ENCODE peak calls at places on chromosomes 7 and 10, in six cellular contexts. N, R, J, Y, V and S are unnamed samples.

GRCh38 chr10:79202188-79203013 is 133.6 kb downstream of the ZMIZ1 start:
- DNase-seq in Y (no peak), J (peak; percentile 27), N (no peak), V (peak; percentile 49), R (peak; percentile 44), S (peak; percentile 45)

GRCh38 chr7:84997626-84998025 is 189.2 kb downstream of the SEMA3D start:
- DNase-seq in R (no peak), J (no peak), Y (no peak), N (no peak), V (no peak), S (no peak)

GRCh38 chr7:80134105-80134535 is 511 bp upstream of the GNAI1 start:
- DNase-seq in N (peak; percentile 67), V (no peak), J (no peak), Y (no peak), R (no peak), S (no peak)

GRCh38 chr10:34480345-34480744 is 334.8 kb downstream of the PARD3 start:
- DNase-seq in R (no peak), J (no peak), V (no peak), N (no peak), Y (no peak), S (no peak)

GRCh38 chr7:8217200-8218068 is 44.5 kb downstream of the ICA1 start:
- DNase-seq in N (peak; percentile 38), R (peak; percentile 84), Y (no peak), V (no peak), J (peak; percentile 79), S (peak; percentile 72)

GRCh38 chr10:33801705-33802104 is 467.2 kb upstream of the NRP1 start:
- DNase-seq in V (no peak), R (peak; percentile 25), N (peak; percentile 46), Y (no peak), J (peak; percentile 29), S (no peak)

GRCh38 chr10:100020161-100020882 is 10.6 kb upstream of the DNMBP start:
- DNase-seq in N (no peak), V (no peak), R (no peak), Y (no peak), J (no peak), S (no peak)

GRCh38 chr10:48215148-48215982 is 59.1 kb downstream of the FRMPD2 start:
- DNase-seq in N (no peak), V (peak; percentile 26), Y (no peak), J (peak; percentile 31), R (peak; percentile 55), S (peak; percentile 22)

GRCh38 chr7:13988765-13989137 is 715 bp downstream of the ETV1 start:
- DNase-seq in Y (no peak), N (peak; percentile 23), V (no peak), R (peak; percentile 31), J (peak; percentile 71), S (peak; percentile 3)

GRCh38 chr10:58081353-58081752 is 186.3 kb downstream of the IPMK start:
- DNase-seq in N (peak; percentile 10), R (peak; percentile 3), V (no peak), Y (no peak), J (peak; percentile 16), S (no peak)

GRCh38 chr7:153193144-153193595 is 433.6 kb downstream of the ACTR3B start:
- DNase-seq in J (no peak), Y (no peak), R (no peak), N (no peak), V (peak; percentile 24), S (no peak)

GRCh38 chr7:46835556-46835955 is 746.4 kb downstream of the TNS3 start:
- DNase-seq in R (peak; percentile 4), Y (no peak), V (no peak), N (peak; percentile 49), J (no peak), S (no peak)

GRCh38 chr10:17113889-17114288 is 15.7 kb downstream of the CUBN start:
- DNase-seq in V (no peak), R (peak; percentile 59), Y (peak; percentile 55), J (peak; percentile 29), N (peak; percentile 30), S (peak; percentile 80)

GRCh38 chr7:96388620-96389383 is 66.9 kb upstream of the SLC25A13 start:
- DNase-seq in R (peak; percentile 78), N (peak; percentile 81), V (no peak), Y (no peak), J (peak; percentile 80), S (peak; percentile 73)

GRCh38 chr10:45420453-45421192 is 46.6 kb downstream of the ALOX5 start:
- DNase-seq in V (peak; percentile 79), R (peak; percentile 84), N (peak; percentile 51), Y (peak; percentile 83), J (peak; percentile 70), S (peak; percentile 46)

GRCh38 chr10:92290837-92291609 is at the start of the genes CPEB3 and MARCHF5:
- DNase-seq in V (peak; percentile 96), N (peak; percentile 92), J (peak; percentile 97), R (peak; percentile 98), Y (peak; percentile 96), S (peak; percentile 96)
- TF ChIP-seq CTCF in V (peak; percentile 58), N (peak; percentile 40), J (peak; percentile 63), R (peak; percentile 58), Y (peak; percentile 78), S (peak; percentile 63)

DNA sequence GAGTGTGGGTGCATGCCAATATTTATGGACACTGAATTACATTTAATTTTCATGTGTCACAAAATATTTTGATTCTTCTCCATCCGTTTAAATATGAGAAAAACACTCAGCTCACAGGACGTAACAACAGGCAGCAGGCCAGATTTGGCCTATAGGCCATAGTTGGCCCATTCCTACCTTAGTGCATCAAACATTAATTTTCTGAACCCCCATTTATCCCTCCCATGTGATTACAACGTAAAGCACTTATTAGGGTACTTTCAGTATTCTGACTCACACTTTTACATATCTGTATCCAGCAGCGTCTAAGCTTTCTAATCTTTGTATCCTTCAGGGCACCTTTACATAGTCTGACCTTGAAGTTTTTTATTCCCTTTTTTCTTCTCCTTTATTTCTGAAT is 4.0 kb downstream of the IDI1 start:
- DNase-seq in V (no peak), J (no peak), Y (no peak), N (no peak), R (no peak), S (no peak)
- H3K4me3 ChIP-seq in V (no peak overlapping the region), J (no peak overlapping the region), Y (peak overlapping the region; percentile 47), N (no peak overlapping the region), R (peak overlapping the region; percentile 6), S (no peak overlapping the region)

DNA sequence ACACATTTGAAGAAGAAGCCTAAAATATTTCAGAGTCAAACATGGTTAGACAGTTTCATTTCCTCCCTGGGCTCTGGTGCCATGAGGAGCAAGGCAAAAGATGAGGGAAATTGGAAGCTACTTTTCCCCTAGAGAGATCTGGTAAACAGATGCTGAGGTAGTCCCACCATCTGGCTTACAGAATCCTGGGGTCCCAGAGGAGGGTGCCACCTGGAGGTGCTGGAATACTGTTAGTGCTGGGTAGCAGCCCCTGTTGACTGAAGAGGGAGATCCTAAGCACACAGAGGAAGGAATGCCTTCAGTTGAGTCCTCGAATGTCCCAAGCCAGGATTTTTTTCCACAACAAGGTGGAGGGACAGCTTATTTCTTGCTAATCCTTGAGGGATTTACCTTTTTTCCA is 160.1 kb downstream of the FZD1 start:
- DNase-seq in Y (no peak), R (no peak), J (no peak), N (no peak), V (no peak), S (no peak)
- TF ChIP-seq CTCF in Y (no peak), R (no peak), J (no peak), N (no peak), V (no peak), S (no peak)

GRCh38 chr7:43645699-43646226 is 62.9 kb downstream of the STK17A start:
- DNase-seq in Y (no peak), R (no peak), N (no peak), J (no peak), V (no peak), S (no peak)
- H3K4me3 ChIP-seq in Y (no peak overlapping the region), R (no peak overlapping the region), N (no peak overlapping the region), J (no peak overlapping the region), V (no peak overlapping the region), S (no peak overlapping the region)

DNA sequence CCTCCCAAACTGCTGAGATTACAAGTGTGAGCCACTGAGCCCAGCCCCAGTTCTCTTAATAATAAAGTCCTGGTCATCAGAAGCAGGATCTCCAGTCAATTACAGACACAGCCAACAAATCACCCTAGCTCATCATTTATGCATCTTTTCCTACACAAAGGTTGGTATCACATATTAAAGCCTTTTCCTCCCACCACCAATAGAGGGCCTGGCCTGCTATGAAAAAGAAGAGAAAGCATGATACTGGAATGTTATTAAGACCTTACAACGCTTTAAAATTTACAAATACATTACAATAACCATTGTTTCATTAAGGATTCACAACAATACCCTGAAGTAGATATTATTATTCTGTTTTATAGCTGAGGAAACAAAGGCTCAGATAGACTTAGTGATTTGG is 25.9 kb downstream of the VAX1 start:
- DNase-seq in V (no peak), J (no peak), R (no peak), N (no peak), Y (no peak), S (no peak)
- TF ChIP-seq CTCF in V (no peak), J (peak; percentile 33), R (peak; percentile 43), N (peak; percentile 39), Y (no peak), S (peak; percentile 50)

GRCh38 chr7:3780525-3780924 is 479.5 kb downstream of the SDK1 start:
- DNase-seq in R (no peak), J (no peak), Y (no peak), V (no peak), N (no peak), S (no peak)
- H3K4me3 ChIP-seq in R (no peak overlapping the region), J (no peak overlapping the region), Y (no peak overlapping the region), V (no peak overlapping the region), N (no peak overlapping the region), S (no peak overlapping the region)

DNA sequence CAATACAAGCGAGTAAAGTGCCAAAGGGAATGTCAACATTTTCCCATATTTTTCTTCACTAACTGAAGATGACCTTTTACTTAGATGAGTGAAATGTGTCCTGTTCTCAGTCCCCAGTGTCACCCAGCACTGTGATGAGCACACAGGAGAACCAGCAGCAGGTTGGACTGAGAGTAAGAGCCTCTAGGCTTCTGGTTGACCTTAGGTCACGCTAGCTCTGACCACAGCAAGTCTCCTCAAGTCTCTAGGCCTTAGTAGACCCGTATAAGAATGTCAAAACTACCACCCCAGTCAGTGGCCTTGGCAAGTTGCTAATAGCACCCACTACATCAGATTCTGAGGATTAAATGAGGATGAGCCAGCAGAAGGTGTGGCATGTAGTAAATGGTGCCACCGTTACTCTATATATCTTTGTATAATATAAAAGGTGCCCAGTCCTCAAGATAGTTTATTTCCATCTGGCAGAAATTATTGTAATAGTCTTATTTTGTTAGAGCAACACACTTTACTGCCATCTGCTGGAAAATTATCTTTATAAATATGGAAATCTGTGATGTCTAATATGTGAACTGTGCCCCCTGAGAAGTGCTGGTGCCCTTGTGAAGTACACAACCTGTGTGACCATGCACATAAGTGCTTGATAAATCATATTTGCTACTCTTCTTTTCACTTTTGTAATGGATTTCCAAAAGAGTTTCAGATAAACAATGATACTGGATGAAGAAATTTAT is 75.7 kb downstream of the SPAG6 start:
- DNase-seq in V (no peak), R (peak; percentile 57), J (no peak), Y (no peak), N (no peak), S (peak; percentile 42)
- TF ChIP-seq CTCF in V (no peak), R (peak; percentile 25), J (no peak), Y (peak; percentile 6), N (peak; percentile 14), S (peak; percentile 36)